ENCODE peak calls at places on chromosomes 16 and 17, in four cellular contexts. M is body of pancreas, H is right atrium auricular region, A is uterus. I is an unnamed sample.

GRCh38 chr16:74732951-74733350 is 32.3 kb upstream of the MLKL start:
- DNase-seq in M (no peak), H (no peak), A (no peak), I (no peak)

GRCh38 chr17:1473841-1474240 is 17.8 kb upstream of the CRK start:
- DNase-seq in M (no peak), H (no peak), A (no peak), I (no peak)

GRCh38 chr17:42814633-42815399 is 9.3 kb downstream of the BECN1 start:
- DNase-seq in M (no peak), H (no peak), A (no peak), I (peak)

GRCh38 chr16:68843482-68844210 is at the start of gene TANGO6:
- DNase-seq in M (peak), H (peak), A (peak), I (peak)

GRCh38 chr17:75662511-75662910 is 4.4 kb downstream of the RECQL5 start:
- DNase-seq in M (no peak), H (no peak), A (no peak), I (no peak)

GRCh38 chr16:886802-887731 is 83.7 kb downstream of the LMF1 start:
- DNase-seq in M (no peak), H (no peak), A (no peak), I (no peak)

GRCh38 chr16:76207270-76207669 is 69.9 kb upstream of the CNTNAP4 start:
- DNase-seq in M (no peak), H (no peak), A (no peak), I (no peak)

GRCh38 chr17:17419621-17420020 is 57.2 kb upstream of the MED9 start:
- DNase-seq in M (no peak), H (no peak), A (no peak), I (peak)

GRCh38 chr17:82432017-82432416 is 13.6 kb upstream of the OGFOD3 start:
- DNase-seq in M (no peak), H (no peak), A (no peak), I (no peak)

GRCh38 chr16:8853150-8853549 is 15.7 kb downstream of the CARHSP1 start:
- DNase-seq in M (no peak), H (no peak), A (no peak), I (no peak)

GRCh38 chr16:1754204-1754603 is 17.1 kb downstream of the NME3 start:
- DNase-seq in M (no peak), H (no peak), A (no peak), I (no peak)

GRCh38 chr16:21233521-21234150 is at the start of gene ANKS4B:
- DNase-seq in M (peak), H (no peak), A (no peak), I (no peak)

GRCh38 chr17:21043296-21044232 is 753 bp upstream of the USP22 start:
- DNase-seq in M (peak), H (peak), A (peak), I (peak)

DNA sequence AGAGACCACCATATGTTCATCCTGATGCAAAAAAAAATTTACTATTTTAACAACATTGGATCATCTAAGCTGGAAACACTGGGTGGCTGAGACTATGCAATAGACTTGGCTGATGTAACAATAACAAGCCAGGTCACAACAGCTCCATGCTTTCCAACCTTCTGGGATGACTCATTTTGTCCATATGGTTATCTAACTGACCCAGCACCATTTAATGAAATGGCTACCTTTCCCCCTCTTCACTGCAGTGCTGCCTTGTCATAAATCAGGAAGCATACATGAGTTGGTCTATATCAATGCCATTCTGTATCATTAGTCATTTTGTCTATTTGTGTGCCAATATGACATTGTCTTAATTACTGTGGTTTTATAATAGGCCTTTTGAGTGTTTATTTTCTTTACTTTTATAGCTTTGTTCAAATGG is 217.6 kb upstream of the KCNJ16 start:
- DNase-seq in M (no peak), H (no peak), A (no peak), I (no peak)
- H3K27ac ChIP-seq in M (no peak), H (no peak), A (no peak), I (no peak)

GRCh38 chr17:12022310-12022709 is 1.6 kb downstream of the MAP2K4 start:
- DNase-seq in M (no peak), H (no peak), A (no peak), I (no peak)
- H3K4me3 ChIP-seq in M (no peak), H (no peak), A (no peak), I (peak)

DNA sequence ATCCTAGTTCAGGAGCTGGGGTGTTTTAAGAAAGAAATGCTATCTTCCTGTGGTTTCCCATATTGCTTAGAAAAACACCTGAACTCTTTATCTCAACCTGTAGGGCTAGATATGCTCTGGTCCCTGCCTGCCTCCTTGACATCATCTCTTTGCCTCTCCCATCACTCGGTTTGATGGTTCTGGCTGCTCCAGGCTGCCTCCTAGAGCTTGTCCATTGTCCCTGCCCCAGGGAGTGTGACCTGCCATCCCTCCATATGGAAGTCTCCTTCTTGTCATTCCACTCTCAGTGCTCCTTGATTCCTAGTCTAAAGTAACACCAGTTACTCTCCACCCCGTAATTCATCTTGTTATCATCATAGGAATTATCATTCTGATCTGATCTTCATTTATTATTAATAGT is 369.0 kb upstream of the EEF2KMT start:
- DNase-seq in M (no peak), H (no peak), A (no peak), I (no peak)
- TF ChIP-seq CTCF in M (no peak), H (no peak), A (no peak), I (no peak)

GRCh38 chr17:78043031-78043430 is 84.5 kb downstream of the TNRC6C start:
- DNase-seq in M (no peak), H (no peak), A (no peak), I (no peak)

GRCh38 chr17:78044280-78044835 is 84.2 kb downstream of the TMC6 start:
- DNase-seq in M (no peak), H (no peak), A (no peak), I (no peak)

GRCh38 chr17:78041401-78042179 is 83.1 kb downstream of the TNRC6C start:
- DNase-seq in M (no peak), H (no peak), A (no peak), I (no peak)

GRCh38 chr17:78040561-78041400 is 82.3 kb downstream of the TNRC6C start:
- DNase-seq in M (peak), H (peak), A (peak), I (peak)

GRCh38 chr17:78042542-78042941 is 84.0 kb downstream of the TNRC6C start:
- DNase-seq in M (no peak), H (no peak), A (no peak), I (no peak)
- H3K27ac ChIP-seq in M (no peak), H (peak), A (peak), I (no peak)

GRCh38 chr16:31542763-31543162 is 15.1 kb downstream of the AHSP start:
- DNase-seq in M (no peak), H (no peak), A (no peak), I (no peak)

GRCh38 chr16:31538199-31538598 is 10.5 kb downstream of the AHSP start:
- DNase-seq in M (no peak), H (no peak), A (no peak), I (no peak)

GRCh38 chr16:31536804-31537361 is 9.2 kb downstream of the AHSP start:
- DNase-seq in M (peak), H (no peak), A (no peak), I (no peak)

GRCh38 chr16:31535737-31536136 is 8.0 kb downstream of the AHSP start:
- DNase-seq in M (no peak), H (no peak), A (no peak), I (no peak)

DNA sequence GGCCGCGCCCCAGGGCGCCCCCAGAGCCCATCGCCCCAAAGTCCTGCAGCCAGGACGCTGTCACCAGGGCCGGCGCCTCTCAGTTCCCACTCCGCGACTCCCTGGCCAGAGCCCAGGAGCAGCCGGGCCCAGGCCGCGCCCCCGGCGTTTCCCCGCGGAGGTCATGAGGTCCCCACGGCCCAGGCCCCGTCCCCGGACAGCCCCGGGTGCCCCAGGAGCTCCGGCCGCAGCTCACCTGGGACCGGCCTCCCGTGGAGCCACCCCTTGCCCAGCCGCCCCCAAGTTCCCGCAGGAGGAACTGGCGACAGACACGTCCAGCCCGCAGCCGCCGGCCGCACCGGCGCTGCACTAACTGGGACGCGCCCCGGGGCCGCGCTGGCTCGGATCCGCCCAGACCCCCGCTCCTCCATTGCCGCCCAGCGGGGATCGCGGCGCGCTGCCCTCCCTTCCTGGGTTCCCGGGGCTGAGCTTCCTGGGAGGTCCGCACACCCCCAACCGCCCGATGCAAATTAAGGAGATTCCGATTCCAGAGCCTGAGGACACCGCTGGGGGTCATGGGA is 9.7 kb downstream of the AHSP start:
- DNase-seq in M (peak), H (no peak), A (no peak), I (peak)
- H3K4me3 ChIP-seq in M (peak), H (peak), A (no peak), I (peak)

GRCh38 chr16:16045311-16045710 is 95.9 kb downstream of the ABCC1 start:
- DNase-seq in M (no peak), H (no peak), A (no peak), I (peak)
- TF ChIP-seq CTCF in M (no peak), H (no peak), A (no peak), I (no peak)